ENCODE peak calls at places on chromosomes 3 and 15, in nine cellular contexts. A is IMR-90, C is adrenal gland, N is fibroblast of lung, Q is left ventricle myocardium inferior, U is spleen, D is colonic mucosa, Y is heart left ventricle, P is upper lobe of right lung. T is an unnamed sample. For H3K27me3 and H3K9me3, the result is how much of the 10 kb centered on the place peaks cover.

GRCh38 chr3:119257654-119258410 is 17.2 kb upstream of the B4GALT4 start:
- DNase-seq in A (peak), C (no peak), N (peak), Q (no peak), U (no peak), D (peak), Y (peak), P (no peak), T (peak)

GRCh38 chr3:152155246-152155645 is 113.5 kb upstream of the MBNL1 start:
- DNase-seq in A (no peak), C (no peak), N (no peak), Q (no peak), U (no peak), D (no peak), Y (no peak), P (no peak), T (no peak)

GRCh38 chr3:107910713-107911259 is 180.0 kb downstream of the CD47 start:
- DNase-seq in A (no peak), C (no peak), N (no peak), Q (no peak), U (no peak), D (no peak), Y (no peak), P (no peak), T (no peak)

GRCh38 chr3:176147251-176147650 is 1050.0 kb downstream of the TBL1XR1 start:
- DNase-seq in A (no peak), C (no peak), N (no peak), Q (no peak), U (no peak), D (no peak), Y (no peak), P (no peak), T (peak)

GRCh38 chr3:123559040-123559861 is 25.6 kb downstream of the HACD2 start:
- DNase-seq in A (peak), C (peak), N (peak), Q (no peak), U (no peak), D (no peak), Y (no peak), P (no peak), T (peak)

GRCh38 chr15:38589502-38589901 is 24.9 kb upstream of the RASGRP1 start:
- DNase-seq in A (peak), C (peak), N (peak), Q (no peak), U (no peak), D (no peak), Y (no peak), P (no peak), T (no peak)

GRCh38 chr3:177282028-177282655 is 84.9 kb upstream of the TBL1XR1 start:
- DNase-seq in A (no peak), C (no peak), N (no peak), Q (no peak), U (no peak), D (peak), Y (no peak), P (no peak), T (no peak)

GRCh38 chr15:47517737-47518136 is 199.6 kb upstream of the SEMA6D start:
- DNase-seq in A (peak), C (no peak), N (peak), Q (no peak), U (no peak), D (no peak), Y (no peak), P (no peak), T (no peak)

GRCh38 chr3:36695113-36695768 is 69.1 kb downstream of the DCLK3 start:
- DNase-seq in A (no peak), C (no peak), N (no peak), Q (no peak), U (no peak), D (no peak), Y (no peak), P (no peak), T (no peak)

GRCh38 chr15:70026991-70027390 is 70.7 kb downstream of the TLE3 start:
- DNase-seq in A (no peak), C (no peak), N (no peak), Q (no peak), U (peak), D (no peak), Y (no peak), P (no peak), T (no peak)

GRCh38 chr3:43948013-43948412 is 257.3 kb downstream of the ABHD5 start:
- DNase-seq in A (no peak), C (no peak), N (no peak), Q (no peak), U (no peak), D (no peak), Y (no peak), P (no peak), T (no peak)

GRCh38 chr3:43953375-43953774 is 262.6 kb downstream of the ABHD5 start:
- DNase-seq in A (no peak), C (no peak), N (no peak), Q (no peak), U (no peak), D (no peak), Y (no peak), P (no peak), T (no peak)

GRCh38 chr3:43949594-43949993 is 258.9 kb downstream of the ABHD5 start:
- DNase-seq in A (no peak), C (no peak), N (no peak), Q (no peak), U (no peak), D (no peak), Y (no peak), P (no peak), T (no peak)

GRCh38 chr3:43951813-43952212 is 261.1 kb downstream of the ABHD5 start:
- DNase-seq in A (no peak), C (no peak), N (no peak), Q (no peak), U (no peak), D (no peak), Y (no peak), P (no peak), T (no peak)

DNA sequence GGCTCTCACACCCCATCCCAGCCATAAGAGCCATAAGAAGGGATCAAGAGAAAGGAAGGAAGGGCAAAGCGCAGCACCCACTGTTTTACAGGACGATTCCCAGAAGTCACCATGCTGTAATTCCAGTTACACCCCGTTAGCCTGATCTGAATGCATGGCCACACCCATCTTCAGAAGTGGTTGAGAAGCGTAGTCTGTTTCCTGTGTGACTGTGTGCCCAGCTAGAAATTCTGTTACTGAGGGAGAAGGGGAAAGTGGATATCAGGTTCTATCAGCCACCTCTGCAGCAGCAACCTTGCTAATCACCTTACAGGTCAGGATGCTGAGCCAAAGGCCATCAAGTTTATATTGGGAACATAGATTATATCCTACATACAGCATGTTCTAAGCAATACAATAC is 260.0 kb downstream of the ABHD5 start:
- DNase-seq in A (no peak), C (no peak), N (no peak), Q (no peak), U (no peak), D (no peak), Y (no peak), P (no peak), T (no peak)
- H3K27me3 ChIP-seq in A (under half), C (under half), N (under half), Q (half or more), U (under half), D (under half), Y (under half), P (under half), T (under half)

GRCh38 chr3:16741890-16742289 is 136.7 kb upstream of the DAZL start:
- DNase-seq in A (no peak), C (no peak), N (peak), Q (peak), U (no peak), D (no peak), Y (peak), P (no peak), T (no peak)
- H3K9me3 ChIP-seq in A (under half), C (under half), N (under half), Q (under half), U (under half), D (under half), Y (under half), P (under half), T (under half)

GRCh38 chr3:133749427-133750200 is 3.4 kb downstream of the TF start:
- DNase-seq in A (no peak), C (no peak), N (no peak), Q (no peak), U (no peak), D (no peak), Y (no peak), P (no peak), T (no peak)

GRCh38 chr3:133747907-133748639 is 1.9 kb downstream of the TF start:
- DNase-seq in A (no peak), C (no peak), N (no peak), Q (no peak), U (no peak), D (no peak), Y (no peak), P (no peak), T (no peak)

GRCh38 chr3:133745981-133746721 is at the start of gene TF:
- DNase-seq in A (no peak), C (no peak), N (no peak), Q (no peak), U (no peak), D (no peak), Y (no peak), P (no peak), T (no peak)

GRCh38 chr3:133746722-133747086 is 511 bp downstream of the TF start:
- DNase-seq in A (no peak), C (no peak), N (no peak), Q (no peak), U (no peak), D (no peak), Y (no peak), P (no peak), T (no peak)

GRCh38 chr3:133747373-133747772 is 1.2 kb downstream of the TF start:
- DNase-seq in A (no peak), C (no peak), N (no peak), Q (no peak), U (no peak), D (no peak), Y (no peak), P (no peak), T (no peak)
- H3K27ac ChIP-seq in A (no peak), C (no peak), N (no peak), Q (no peak), U (no peak), D (no peak), Y (no peak), P (no peak), T (no peak)

DNA sequence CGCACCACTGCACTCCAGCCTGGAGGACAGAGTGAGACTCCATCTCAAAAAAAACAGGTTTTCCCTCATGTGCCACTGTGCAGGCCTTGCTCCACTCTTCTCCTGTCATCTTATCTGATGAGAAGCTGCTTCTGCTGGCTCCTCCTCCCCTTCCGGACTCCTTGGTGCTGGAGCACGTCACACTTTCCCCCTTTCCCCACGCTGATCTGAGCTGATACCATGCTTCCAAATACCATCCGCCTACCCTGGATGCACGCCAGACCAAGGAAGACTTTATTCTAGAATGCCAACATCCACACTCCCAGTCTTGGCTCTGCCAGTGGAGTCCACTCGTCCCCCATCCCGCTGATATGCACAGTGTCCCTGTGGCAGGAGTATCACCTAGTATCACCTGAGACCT is 31.3 kb downstream of the HOMER2 start:
- DNase-seq in A (no peak), C (no peak), N (no peak), Q (no peak), U (no peak), D (no peak), Y (no peak), P (no peak), T (no peak)
- H3K27me3 ChIP-seq in A (under half), C (under half), N (under half), Q (under half), U (under half), D (under half), Y (under half), P (under half), T (under half)

DNA sequence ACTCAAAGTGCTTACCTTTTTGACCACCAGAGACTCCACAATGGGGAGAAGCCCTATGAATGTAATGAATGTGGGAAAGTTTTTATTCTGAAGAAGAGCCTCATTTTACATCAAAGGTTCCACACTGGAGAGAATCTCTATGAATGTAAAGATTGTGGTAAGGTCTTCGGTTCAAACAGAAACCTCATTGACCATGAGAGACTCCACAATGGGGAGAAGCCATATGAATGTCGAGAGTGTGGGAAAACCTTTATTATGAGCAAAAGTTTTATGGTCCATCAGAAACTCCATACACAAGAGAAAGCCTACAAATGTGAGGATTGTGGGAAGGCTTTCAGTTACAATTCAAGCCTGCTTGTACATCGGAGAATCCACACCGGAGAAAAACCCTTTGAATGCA is 5.5 kb upstream of the ZNF35 start:
- DNase-seq in A (no peak), C (no peak), N (no peak), Q (no peak), U (no peak), D (no peak), Y (no peak), P (no peak), T (no peak)
- H3K9me3 ChIP-seq in A (under half), C (under half), N (under half), Q (half or more), U (half or more), D (under half), Y (under half), P (under half), T (under half)

GRCh38 chr15:99132122-99132521 is 27.2 kb downstream of the SYNM start:
- DNase-seq in A (no peak), C (no peak), N (no peak), Q (no peak), U (no peak), D (no peak), Y (no peak), P (no peak), T (no peak)
- H3K27ac ChIP-seq in A (no peak), C (no peak), N (no peak), Q (peak), U (no peak), D (no peak), Y (no peak), P (no peak), T (no peak)

GRCh38 chr3:184234224-184234623 is 4.8 kb downstream of the VWA5B2 start:
- DNase-seq in A (peak), C (peak), N (peak), Q (no peak), U (no peak), D (no peak), Y (peak), P (peak), T (peak)
- H3K27me3 ChIP-seq in A (half or more), C (under half), N (under half), Q (half or more), U (under half), D (under half), Y (half or more), P (under half), T (under half)

DNA sequence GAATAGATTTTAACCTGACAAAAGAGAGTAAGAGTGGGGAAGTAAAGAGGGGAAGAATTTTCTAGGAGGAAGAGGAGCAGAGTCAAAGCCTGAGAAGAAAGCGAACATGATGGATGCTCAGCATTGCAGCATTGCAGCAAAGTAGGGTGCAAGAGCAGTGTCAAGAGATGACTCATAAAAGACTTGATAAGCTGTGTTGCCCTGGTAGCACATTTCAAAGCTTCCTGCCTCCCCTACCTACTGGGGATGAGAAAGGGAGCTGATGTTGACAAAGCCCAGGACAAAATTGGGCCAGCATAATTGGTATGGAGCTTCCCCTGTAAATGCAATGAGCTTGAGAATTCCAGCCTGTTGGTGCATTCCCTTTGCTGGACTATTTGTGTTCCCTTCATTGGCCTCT is 121.6 kb upstream of the ST8SIA2 start:
- DNase-seq in A (no peak), C (no peak), N (no peak), Q (no peak), U (no peak), D (no peak), Y (no peak), P (no peak), T (no peak)
- H3K9me3 ChIP-seq in A (under half), C (under half), N (under half), Q (under half), U (under half), D (under half), Y (under half), P (under half), T (under half)

T was measured in SJCRH30.